ENCODE peak calls at places on chromosomes 5 and 9, in eight cellular contexts. W, U, O, Y, G, J, K and P are unnamed samples.
A peak's percentile ranks its signal among the peaks of the same experiment; 100 is the strongest.

GRCh38 chr5:96031811-96032261 is 70.2 kb upstream of the ELL2 start:
- DNase-seq in W (peak; percentile 58), U (peak; percentile 79), O (no peak), Y (no peak), G (no peak), J (no peak), K (peak; percentile 95), P (no peak)

GRCh38 chr5:171484460-171484899 is 65.0 kb downstream of the FGF18 start:
- DNase-seq in W (no peak), U (peak; percentile 50), O (no peak), Y (no peak), G (no peak), J (no peak), K (no peak), P (no peak)

GRCh38 chr9:90961375-90961774 is 159.8 kb downstream of the SYK start:
- DNase-seq in W (peak; percentile 43), U (peak; percentile 38), O (no peak), Y (peak; percentile 41), G (no peak), J (no peak), K (peak; percentile 84), P (no peak)

GRCh38 chr9:125513634-125514413 is 193.2 kb downstream of the MAPKAP1 start:
- DNase-seq in W (peak; percentile 78), U (peak; percentile 77), O (no peak), Y (peak; percentile 54), G (peak; percentile 68), J (peak; percentile 56), K (peak; percentile 83), P (no peak)

GRCh38 chr9:107738789-107739188 is 249.2 kb upstream of the KLF4 start:
- DNase-seq in W (no peak), U (peak; percentile 54), O (no peak), Y (no peak), G (no peak), J (no peak), K (peak; percentile 82), P (no peak)

GRCh38 chr5:156314416-156314815 is 12.5 kb upstream of the SGCD start:
- DNase-seq in W (no peak), U (no peak), O (no peak), Y (no peak), G (no peak), J (no peak), K (no peak), P (no peak)

GRCh38 chr5:119319890-119320289 is 35.9 kb upstream of the TNFAIP8 start:
- DNase-seq in W (no peak), U (no peak), O (no peak), Y (no peak), G (no peak), J (no peak), K (no peak), P (no peak)

GRCh38 chr9:128106181-128106939 is 21.2 kb downstream of the PTGES2 start:
- DNase-seq in W (no peak), U (no peak), O (peak; percentile 71), Y (peak; percentile 13), G (no peak), J (peak; percentile 49), K (no peak), P (no peak)

GRCh38 chr5:115838885-115839518 is 2.4 kb downstream of the ATG12 start:
- DNase-seq in W (peak; percentile 50), U (peak; percentile 68), O (no peak), Y (peak; percentile 39), G (no peak), J (peak; percentile 37), K (peak; percentile 62), P (peak; percentile 47)

GRCh38 chr9:121921444-121921843 is 171.7 kb downstream of the TTLL11 start:
- DNase-seq in W (no peak), U (no peak), O (no peak), Y (no peak), G (no peak), J (no peak), K (peak; percentile 21), P (no peak)

GRCh38 chr5:35476789-35477188 is 140.9 kb upstream of the SPEF2 start:
- DNase-seq in W (no peak), U (no peak), O (no peak), Y (no peak), G (no peak), J (no peak), K (no peak), P (no peak)

GRCh38 chr9:123090198-123090896 is 56.9 kb downstream of the GPR21 start:
- DNase-seq in W (no peak), U (no peak), O (no peak), Y (no peak), G (no peak), J (no peak), K (no peak), P (no peak)

GRCh38 chr5:37816883-37817282 is 23.0 kb downstream of the GDNF start:
- DNase-seq in W (no peak), U (no peak), O (no peak), Y (no peak), G (no peak), J (no peak), K (no peak), P (no peak)

GRCh38 chr5:94745786-94746730 is 127.6 kb downstream of the SLF1 start:
- DNase-seq in W (no peak), U (peak; percentile 69), O (no peak), Y (no peak), G (no peak), J (no peak), K (peak; percentile 93), P (peak; percentile 52)

GRCh38 chr9:99266136-99267023 is 44.3 kb downstream of the SEC61B start:
- DNase-seq in W (peak; percentile 75), U (peak; percentile 53), O (no peak), Y (peak; percentile 72), G (peak; percentile 63), J (peak; percentile 66), K (peak; percentile 68), P (peak; percentile 46)

GRCh38 chr9:33265211-33265885 is 499 bp downstream of the CHMP5 start:
- DNase-seq in W (no peak), U (no peak), O (no peak), Y (no peak), G (no peak), J (no peak), K (no peak), P (no peak)

GRCh38 chr9:119951090-119951489 is 581.9 kb upstream of the BRINP1 start:
- DNase-seq in W (peak; percentile 51), U (no peak), O (no peak), Y (no peak), G (no peak), J (no peak), K (no peak), P (no peak)

GRCh38 chr5:155625315-155625714 is 611.8 kb downstream of the KIF4B start:
- DNase-seq in W (no peak), U (no peak), O (no peak), Y (no peak), G (no peak), J (no peak), K (no peak), P (no peak)

GRCh38 chr5:122154491-122154890 is 25.1 kb downstream of the ZNF474 start:
- DNase-seq in W (no peak), U (no peak), O (no peak), Y (no peak), G (no peak), J (no peak), K (no peak), P (no peak)

GRCh38 chr5:164336906-164337305 is 831.5 kb downstream of the MAT2B start:
- DNase-seq in W (peak; percentile 69), U (no peak), O (no peak), Y (no peak), G (no peak), J (no peak), K (peak; percentile 39), P (no peak)

GRCh38 chr9:131788851-131789250 is 49.0 kb upstream of the RAPGEF1 start:
- DNase-seq in W (no peak), U (no peak), O (no peak), Y (no peak), G (no peak), J (no peak), K (no peak), P (no peak)

GRCh38 chr9:14563902-14564578 is 129.2 kb downstream of the ZDHHC21 start:
- DNase-seq in W (no peak), U (no peak), O (no peak), Y (no peak), G (no peak), J (no peak), K (no peak), P (no peak)

GRCh38 chr5:35122819-35123218 is 75.1 kb upstream of the AGXT2 start:
- DNase-seq in W (no peak), U (no peak), O (no peak), Y (no peak), G (no peak), J (no peak), K (no peak), P (no peak)

GRCh38 chr5:78065663-78066062 is 228.8 kb downstream of the AP3B1 start:
- DNase-seq in W (no peak), U (peak; percentile 18), O (no peak), Y (no peak), G (no peak), J (no peak), K (no peak), P (no peak)
- TF ChIP-seq CTCF in W (no peak), U (no peak), O (no peak), Y (no peak), G (no peak), J (no peak), K (no peak), P (peak; percentile 37)

GRCh38 chr5:76927961-76928360 is 24.9 kb upstream of the CRHBP start:
- DNase-seq in W (no peak), U (no peak), O (no peak), Y (no peak), G (no peak), J (no peak), K (no peak), P (no peak)
- H3K4me3 ChIP-seq in W (no peak overlapping the region), U (no peak overlapping the region), O (no peak overlapping the region), Y (no peak overlapping the region), G (no peak overlapping the region), J (no peak overlapping the region), K (no peak overlapping the region), P (no peak overlapping the region)

GRCh38 chr9:34869390-34869789 is 88.7 kb upstream of the PHF24 start:
- DNase-seq in W (peak; percentile 18), U (peak; percentile 34), O (no peak), Y (no peak), G (no peak), J (no peak), K (peak; percentile 63), P (no peak)
- TF ChIP-seq CTCF in W (peak; percentile 46), U (peak; percentile 51), O (no peak), Y (peak; percentile 28), G (no peak), J (no peak), K (peak; percentile 50), P (peak; percentile 19)

GRCh38 chr5:157564149-157564711 is 11.3 kb downstream of the ADAM19 start:
- DNase-seq in W (no peak), U (no peak), O (no peak), Y (no peak), G (no peak), J (no peak), K (no peak), P (no peak)

GRCh38 chr5:157562111-157562581 is 13.4 kb downstream of the ADAM19 start:
- DNase-seq in W (peak; percentile 78), U (no peak), O (no peak), Y (peak; percentile 88), G (no peak), J (no peak), K (no peak), P (no peak)

GRCh38 chr5:157560560-157560959 is 15.0 kb downstream of the ADAM19 start:
- DNase-seq in W (no peak), U (no peak), O (no peak), Y (no peak), G (no peak), J (no peak), K (no peak), P (no peak)

GRCh38 chr5:157561105-157561504 is 14.5 kb downstream of the ADAM19 start:
- DNase-seq in W (no peak), U (no peak), O (no peak), Y (peak; percentile 69), G (no peak), J (no peak), K (no peak), P (no peak)

GRCh38 chr5:157563373-157564148 is 12.0 kb downstream of the ADAM19 start:
- DNase-seq in W (peak; percentile 94), U (peak; percentile 77), O (no peak), Y (peak; percentile 56), G (no peak), J (no peak), K (no peak), P (no peak)
- H3K4me3 ChIP-seq in W (no peak overlapping the region), U (no peak overlapping the region), O (peak overlapping the region; percentile 46), Y (no peak overlapping the region), G (no peak overlapping the region), J (no peak overlapping the region), K (no peak overlapping the region), P (no peak overlapping the region)